ENCODE peak calls at places on chromosomes 13 and 19, in five cellular contexts. U, R, H, D and Q are unnamed samples.

GRCh38 chr13:83378901-83379300 is 503.4 kb downstream of the SLITRK1 start:
- DNase-seq in U (no peak), R (no peak), H (no peak), D (no peak), Q (no peak)

GRCh38 chr13:32581177-32581786 is 5.0 kb upstream of the PDS5B start:
- DNase-seq in U (no peak), R (no peak), H (no peak), D (no peak), Q (no peak)

GRCh38 chr19:15464394-15465385 is at the start of gene RASAL3:
- DNase-seq in U (no peak), R (no peak), H (peak), D (no peak), Q (no peak)

GRCh38 chr19:38055655-38056521 is 148.9 kb downstream of the SIPA1L3 start:
- DNase-seq in U (no peak), R (no peak), H (no peak), D (no peak), Q (no peak)

GRCh38 chr19:38953677-38954076 is 21.9 kb downstream of the FBXO17 start:
- DNase-seq in U (no peak), R (no peak), H (no peak), D (no peak), Q (no peak)

GRCh38 chr13:101523732-101524131 is 71.3 kb downstream of the ITGBL1 start:
- DNase-seq in U (peak), R (no peak), H (no peak), D (peak), Q (peak)

GRCh38 chr19:55622242-55622969 is 2.0 kb downstream of the ZNF784 start:
- DNase-seq in U (no peak), R (no peak), H (no peak), D (no peak), Q (no peak)

GRCh38 chr13:79307433-79307861 is 98.6 kb downstream of the RBM26 start:
- DNase-seq in U (no peak), R (no peak), H (no peak), D (no peak), Q (no peak)

GRCh38 chr13:34411881-34412280 is 530.2 kb upstream of the NBEA start:
- DNase-seq in U (no peak), R (no peak), H (no peak), D (no peak), Q (no peak)

GRCh38 chr13:46523972-46524737 is 28.8 kb upstream of the LRCH1 start:
- DNase-seq in U (no peak), R (no peak), H (no peak), D (no peak), Q (no peak)

GRCh38 chr13:81987159-81987558 is 1646.2 kb upstream of the SPRY2 start:
- DNase-seq in U (no peak), R (no peak), H (no peak), D (no peak), Q (no peak)

GRCh38 chr13:109144693-109145437 is 515.5 kb downstream of the MYO16 start:
- DNase-seq in U (no peak), R (no peak), H (no peak), D (no peak), Q (no peak)

GRCh38 chr19:45505151-45505995 is 1.9 kb upstream of the VASP start:
- DNase-seq in U (no peak), R (no peak), H (no peak), D (no peak), Q (no peak)

GRCh38 chr13:23794267-23795161 is 94.7 kb downstream of the MIPEP start:
- DNase-seq in U (peak), R (peak), H (no peak), D (no peak), Q (peak)

GRCh38 chr13:33782631-33783030 is 35.3 kb upstream of the RFC3 start:
- DNase-seq in U (no peak), R (no peak), H (no peak), D (no peak), Q (no peak)

GRCh38 chr19:19610376-19611240 is 7.9 kb downstream of the PBX4 start:
- DNase-seq in U (no peak), R (no peak), H (no peak), D (no peak), Q (no peak)

GRCh38 chr13:32645854-32646253 is 59.6 kb downstream of the PDS5B start:
- DNase-seq in U (no peak), R (no peak), H (peak), D (no peak), Q (no peak)

GRCh38 chr13:75250526-75251183 is 231.3 kb downstream of the TBC1D4 start:
- DNase-seq in U (peak), R (no peak), H (no peak), D (no peak), Q (no peak)

GRCh38 chr13:58043971-58044370 is 412.4 kb downstream of the PCDH17 start:
- DNase-seq in U (no peak), R (no peak), H (no peak), D (no peak), Q (no peak)

GRCh38 chr13:109331898-109332297 is 454.5 kb downstream of the IRS2 start:
- DNase-seq in U (no peak), R (peak), H (no peak), D (no peak), Q (no peak)

GRCh38 chr13:104008571-104009435 is 942.6 kb upstream of the SLC10A2 start:
- DNase-seq in U (peak), R (peak), H (no peak), D (no peak), Q (peak)

GRCh38 chr19:10238172-10238783 is 7.1 kb upstream of the S1PR2 start:
- DNase-seq in U (peak), R (no peak), H (no peak), D (peak), Q (no peak)

GRCh38 chr19:15866646-15867045 is 31.2 kb downstream of the CYP4F2 start:
- DNase-seq in U (no peak), R (no peak), H (no peak), D (no peak), Q (no peak)